ENCODE peak calls at places on chromosome 3, in nine cellular contexts. H is activated gamma-delta T cell treated with Interleukin-2 at 50 U/mL for 16 hours, W is LHCN-M2, S is GM10248, T is mucosa of gallbladder, Y is NCI-H2029 treated with DMSO at 0.1 percent for 48 hours, G is caudate nucleus, O is HepG2, J is hippocampal formation. F is an unnamed sample.

GRCh38 chr3:102004561-102004960 is 155.2 kb downstream of the NFKBIZ start:
- DNase-seq in H (no peak), W (no peak), S (no peak), T (no peak), Y (no peak), G (no peak), O (no peak), J (no peak), F (no peak)

GRCh38 chr3:29693863-29694262 is 413.0 kb downstream of the RBMS3 start:
- DNase-seq in H (no peak), W (peak; percentile 93), S (no peak), T (no peak), Y (no peak), G (no peak), O (no peak), J (no peak), F (no peak)

GRCh38 chr3:80750637-80751036 is 982.8 kb upstream of the ROBO1 start:
- DNase-seq in H (no peak), W (no peak), S (no peak), T (no peak), Y (no peak), G (no peak), O (no peak), J (no peak), F (no peak)

GRCh38 chr3:24396338-24396737 is 98.3 kb downstream of the THRB start:
- DNase-seq in H (no peak), W (no peak), S (no peak), T (no peak), Y (no peak), G (no peak), O (no peak), J (no peak), F (no peak)

GRCh38 chr3:173639098-173639497 is 241.6 kb downstream of the NLGN1 start:
- DNase-seq in H (no peak), W (no peak), S (no peak), T (no peak), Y (no peak), G (no peak), O (no peak), J (no peak), F (no peak)

GRCh38 chr3:171113716-171114115 is 87.2 kb upstream of the SLC2A2 start:
- DNase-seq in H (no peak), W (no peak), S (no peak), T (no peak), Y (no peak), G (no peak), O (peak; percentile 30), J (no peak), F (no peak)

GRCh38 chr3:114404590-114404989 is 110.8 kb downstream of the TIGIT start:
- DNase-seq in H (no peak), W (peak; percentile 73), S (no peak), T (no peak), Y (no peak), G (no peak), O (no peak), J (no peak), F (no peak)

GRCh38 chr3:147218976-147219375 is 187.4 kb downstream of the ZIC4 start:
- DNase-seq in H (no peak), W (no peak), S (no peak), T (no peak), Y (no peak), G (no peak), O (no peak), J (no peak), F (no peak)

GRCh38 chr3:106817706-106818105 is 559.5 kb upstream of the CCDC54 start:
- DNase-seq in H (no peak), W (no peak), S (no peak), T (no peak), Y (no peak), G (no peak), O (no peak), J (no peak), F (no peak)

GRCh38 chr3:62965311-62965710 is 90.1 kb upstream of the CADPS start:
- DNase-seq in H (no peak), W (no peak), S (no peak), T (no peak), Y (no peak), G (no peak), O (no peak), J (no peak), F (no peak)

GRCh38 chr3:11908981-11909698 is 62.5 kb upstream of the TAMM41 start:
- DNase-seq in H (no peak), W (no peak), S (no peak), T (no peak), Y (no peak), G (no peak), O (no peak), J (no peak), F (no peak)

GRCh38 chr3:14324224-14324944 is 78.0 kb upstream of the SLC6A6 start:
- DNase-seq in H (no peak), W (peak; percentile 65), S (no peak), T (no peak), Y (no peak), G (no peak), O (no peak), J (no peak), F (no peak)

GRCh38 chr3:178706411-178706810 is 170.2 kb downstream of the KCNMB2 start:
- DNase-seq in H (no peak), W (no peak), S (no peak), T (no peak), Y (no peak), G (no peak), O (no peak), J (no peak), F (no peak)

GRCh38 chr3:47444103-47444502 is 31.6 kb downstream of the SCAP start:
- DNase-seq in H (no peak), W (peak; percentile 22), S (no peak), T (no peak), Y (no peak), G (no peak), O (no peak), J (no peak), F (peak; percentile 27)

GRCh38 chr3:51681453-51681852 is 10.4 kb downstream of the TEX264 start:
- DNase-seq in H (peak; percentile 58), W (peak; percentile 15), S (no peak), T (peak; percentile 16), Y (no peak), G (peak; percentile 43), O (no peak), J (no peak), F (no peak)

GRCh38 chr3:129756871-129757270 is 136.6 kb downstream of the TMCC1 start:
- DNase-seq in H (no peak), W (peak; percentile 42), S (no peak), T (no peak), Y (no peak), G (no peak), O (no peak), J (no peak), F (no peak)